ENCODE peak calls at places on chromosomes 4 and X, in four cellular contexts. E, N, O and S are unnamed samples.

GRCh38 chr4:110612631-110613269 is 10.1 kb downstream of the PITX2 start:
- DNase-seq in E (no peak), N (no peak), O (no peak), S (no peak)

GRCh38 chrX:134688839-134689238 is 30.6 kb upstream of the PLAC1 start:
- DNase-seq in O (no peak), N (no peak), E (no peak), S (no peak)

GRCh38 chr4:48129307-48130014 is 4.6 kb downstream of the TXK start:
- DNase-seq in N (peak), E (no peak), O (no peak), S (peak)

GRCh38 chr4:4625488-4625887 is 83.6 kb upstream of the STX18 start:
- DNase-seq in O (no peak), N (no peak), E (no peak), S (no peak)

GRCh38 chr4:159003420-159004253 is 99.2 kb upstream of the RAPGEF2 start:
- DNase-seq in N (no peak), E (no peak), O (no peak), S (no peak)

GRCh38 chrX:53433651-53434639 is at the start of gene HSD17B10:
- DNase-seq in N (peak), E (peak), O (peak), S (peak)

GRCh38 chr4:87188932-87189331 is 31.5 kb downstream of the KLHL8 start:
- DNase-seq in N (no peak), O (no peak), E (no peak), S (no peak)

GRCh38 chr4:22485751-22486150 is 30.1 kb downstream of the ADGRA3 start:
- DNase-seq in E (no peak), N (no peak), O (no peak), S (no peak)

GRCh38 chr4:186643501-186644315 is 79.9 kb downstream of the FAT1 start:
- DNase-seq in N (peak), O (no peak), E (no peak), S (no peak)

GRCh38 chr4:118904418-118904817 is 15.8 kb downstream of the SYNPO2 start:
- DNase-seq in O (no peak), N (no peak), E (no peak), S (no peak)

GRCh38 chr4:169440446-169440845 is 169.7 kb upstream of the SH3RF1 start:
- DNase-seq in E (peak), N (no peak), O (no peak), S (no peak)

GRCh38 chrX:26922278-26922677 is 540.9 kb downstream of the PPP4R3C start:
- DNase-seq in N (no peak), O (no peak), E (no peak), S (no peak)

GRCh38 chrX:115058276-115058675 is 40.9 kb upstream of the IL13RA2 start:
- DNase-seq in O (peak), N (no peak), E (no peak), S (no peak)

GRCh38 chrX:6095469-6095868 is 133.2 kb downstream of the NLGN4X start:
- DNase-seq in E (no peak), N (no peak), O (no peak), S (no peak)

GRCh38 chrX:122596998-122597397 is 587.1 kb upstream of the GRIA3 start:
- DNase-seq in O (no peak), N (no peak), E (no peak), S (no peak)

GRCh38 chrX:113260474-113260873 is 419.8 kb upstream of the AMOT start:
- DNase-seq in E (no peak), O (no peak), N (no peak), S (no peak)

GRCh38 chr4:169270156-169270809 is 473 bp downstream of the SH3RF1 start:
- DNase-seq in N (peak), O (peak), E (peak), S (peak)

GRCh38 chr4:131052646-131053045 is 1956.7 kb downstream of the C4orf33 start:
- DNase-seq in O (no peak), N (no peak), E (no peak), S (no peak)

GRCh38 chr4:71229477-71230257 is 109.2 kb upstream of the SLC4A4 start:
- DNase-seq in N (peak), E (no peak), O (no peak), S (peak)

GRCh38 chrX:130079824-130080406 is 30.4 kb downstream of the ELF4 start:
- DNase-seq in E (peak), N (peak), O (peak), S (peak)

GRCh38 chrX:98956014-98956413 is 1454.1 kb downstream of the PCDH19 start:
- DNase-seq in E (no peak), N (no peak), O (no peak), S (no peak)

GRCh38 chrX:47540754-47541538 is 20.1 kb upstream of the ARAF start:
- DNase-seq in E (peak), N (peak), O (peak), S (peak)

GRCh38 chr4:41204400-41204978 is 9.9 kb downstream of the APBB2 start:
- DNase-seq in O (no peak), E (no peak), N (no peak), S (no peak)

GRCh38 chr4:163495900-163496299 is 1.4 kb downstream of the TMA16 start:
- DNase-seq in E (no peak), N (no peak), O (no peak), S (no peak)
- TF ChIP-seq EP300 in E (no peak), N (no peak), O (no peak), S (no peak)

DNA sequence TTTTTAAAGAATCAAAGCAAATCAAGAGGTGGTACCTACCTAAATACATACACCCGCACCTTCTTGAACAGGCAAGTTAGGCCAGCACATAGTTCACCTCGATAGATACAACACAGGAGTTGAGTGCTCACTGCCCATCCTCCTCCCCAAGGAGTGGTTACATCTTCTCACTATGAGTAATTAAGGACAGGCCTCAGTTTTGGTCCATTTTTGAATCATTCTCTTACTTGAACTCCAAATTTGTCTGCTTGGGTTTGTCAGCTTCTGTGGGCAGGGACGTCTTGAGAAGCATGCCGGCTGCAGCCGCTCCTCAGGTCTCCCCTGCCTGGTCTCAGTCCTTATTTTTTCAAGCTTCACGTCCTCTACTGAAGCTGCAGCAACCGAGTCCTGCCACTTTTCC is 190.6 kb upstream of the RBPJ start:
- DNase-seq in O (no peak), E (no peak), N (no peak), S (no peak)
- TF ChIP-seq EP300 in O (no peak), E (no peak), N (no peak), S (no peak)

DNA sequence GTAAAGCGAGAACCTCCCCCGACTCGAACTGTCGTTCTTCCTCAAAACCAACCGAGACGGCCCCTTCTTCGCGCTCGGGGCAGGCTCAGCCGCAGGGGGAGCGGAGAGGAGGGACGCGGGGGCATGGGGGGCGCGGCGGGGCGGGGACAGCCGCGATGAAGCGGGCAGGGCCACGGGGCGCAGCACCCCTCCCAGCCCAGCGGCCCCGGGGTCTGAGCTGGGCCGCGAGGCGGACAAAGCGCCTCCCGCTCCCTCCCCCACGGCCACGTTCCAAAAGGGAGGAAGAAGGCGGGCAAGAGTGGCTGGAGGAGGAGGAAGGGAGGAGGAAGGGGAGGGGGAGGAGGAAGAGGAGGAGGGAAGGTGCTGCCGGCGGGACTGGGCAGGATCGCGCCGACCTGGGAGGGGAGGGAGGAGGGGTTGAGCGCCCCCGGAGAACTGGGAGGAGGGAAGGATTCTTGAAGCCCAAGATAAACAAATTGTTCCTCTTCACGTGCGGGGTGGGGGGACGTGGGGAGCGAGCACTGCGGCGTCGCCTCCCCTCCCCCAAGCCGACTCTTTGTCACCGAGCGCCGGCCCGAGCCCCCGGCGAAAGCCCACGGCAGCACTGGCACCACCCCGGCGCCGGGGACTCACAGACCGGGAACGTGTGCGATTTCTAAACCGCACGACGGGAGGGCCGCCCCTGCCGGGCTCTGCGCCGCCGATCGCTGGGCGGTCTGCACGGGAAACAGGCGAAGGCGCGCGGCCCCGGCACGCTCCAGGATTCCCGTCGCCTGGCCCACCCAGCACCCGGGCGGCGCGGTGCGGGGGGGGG is 2.9 kb downstream of the MAML3 start:
- DNase-seq in O (peak), E (peak), N (peak), S (peak)
- TF ChIP-seq EP300 in O (peak), E (no peak), N (peak), S (no peak)

GRCh38 chr4:42633605-42634388 is 23.1 kb downstream of the ATP8A1 start:
- DNase-seq in E (no peak), O (no peak), N (no peak), S (no peak)
- TF ChIP-seq EP300 in E (no peak), O (no peak), N (no peak), S (no peak)

DNA sequence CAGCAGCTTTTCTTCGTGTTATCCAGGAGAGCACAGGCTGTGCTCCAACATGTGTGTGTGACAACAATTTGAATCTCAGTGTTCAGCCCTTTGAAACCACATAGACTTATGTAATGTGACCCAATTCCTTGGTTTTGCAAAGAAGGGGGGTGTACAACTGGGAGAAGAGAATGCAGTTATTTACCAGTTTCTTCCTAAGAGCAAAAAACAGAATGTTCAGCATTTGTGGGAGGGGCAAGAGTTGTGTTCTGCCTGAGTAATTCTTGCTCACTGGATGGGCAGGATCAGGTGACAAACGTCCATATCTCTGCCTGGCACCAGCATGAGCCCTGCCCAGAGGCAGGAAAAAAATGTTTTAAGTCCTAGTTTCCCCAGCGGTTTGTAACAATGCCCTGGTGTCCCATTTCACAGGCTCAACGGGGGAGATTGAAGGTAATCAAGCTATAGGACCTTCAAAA is 72.0 kb downstream of the PRPS1 start:
- DNase-seq in E (peak), O (peak), N (no peak), S (no peak)
- TF ChIP-seq EP300 in E (peak), O (no peak), N (no peak), S (no peak)

GRCh38 chrX:30217465-30217864 is 2.1 kb downstream of the MAGEB2 start:
- DNase-seq in O (no peak), N (no peak), E (no peak), S (no peak)
- TF ChIP-seq EP300 in O (no peak), N (no peak), E (no peak), S (no peak)

GRCh38 chrX:13235930-13236329 is 83.9 kb downstream of the ATXN3L start:
- DNase-seq in N (no peak), O (no peak), E (no peak), S (no peak)
- TF ChIP-seq EP300 in N (no peak), O (no peak), E (no peak), S (no peak)

GRCh38 chr4:39365360-39365759 is 802 bp downstream of the RFC1 start:
- DNase-seq in O (no peak), N (no peak), E (no peak), S (no peak)

GRCh38 chr4:39367166-39367565 is 1.0 kb upstream of the RFC1 start:
- DNase-seq in O (no peak), N (no peak), E (no peak), S (no peak)

GRCh38 chr4:39365931-39366771 is at the start of gene RFC1:
- DNase-seq in O (peak), N (peak), E (peak), S (peak)

GRCh38 chr4:39363773-39364393 is 2.3 kb downstream of the RFC1 start:
- DNase-seq in N (no peak), E (no peak), O (no peak), S (no peak)

GRCh38 chr4:39369301-39369700 is 3.1 kb upstream of the RFC1 start:
- DNase-seq in E (no peak), N (no peak), O (no peak), S (no peak)
- TF ChIP-seq EP300 in E (no peak), N (no peak), O (no peak), S (no peak)

DNA sequence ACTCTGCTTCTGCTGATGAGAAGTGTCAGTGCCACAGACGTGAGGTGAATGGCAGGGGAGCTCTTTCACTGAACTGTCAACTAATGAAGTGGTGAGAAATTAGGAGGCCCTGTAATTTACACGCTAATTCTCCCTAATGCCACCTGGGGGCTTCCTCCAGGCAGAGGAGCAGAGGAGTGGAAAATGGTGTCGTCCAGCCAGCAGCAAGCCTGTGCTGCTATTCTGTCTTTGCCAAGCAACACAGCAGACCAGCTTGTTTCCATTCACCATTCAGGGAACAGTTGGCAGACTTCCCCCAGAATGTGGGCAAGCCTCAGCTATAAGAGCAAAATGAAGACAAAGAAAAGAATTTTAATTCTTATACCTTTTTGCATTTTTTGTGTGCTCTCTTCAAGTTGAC is 245.2 kb upstream of the TET2 start:
- DNase-seq in E (no peak), N (no peak), O (no peak), S (no peak)
- TF ChIP-seq EP300 in E (no peak), N (no peak), O (no peak), S (no peak)

GRCh38 chr4:55312491-55313101 is 33.4 kb upstream of the SRD5A3 start:
- DNase-seq in E (peak), O (peak), N (no peak), S (peak)

GRCh38 chr4:55308071-55308470 is 38.0 kb upstream of the SRD5A3 start:
- DNase-seq in N (no peak), O (no peak), E (no peak), S (no peak)

DNA sequence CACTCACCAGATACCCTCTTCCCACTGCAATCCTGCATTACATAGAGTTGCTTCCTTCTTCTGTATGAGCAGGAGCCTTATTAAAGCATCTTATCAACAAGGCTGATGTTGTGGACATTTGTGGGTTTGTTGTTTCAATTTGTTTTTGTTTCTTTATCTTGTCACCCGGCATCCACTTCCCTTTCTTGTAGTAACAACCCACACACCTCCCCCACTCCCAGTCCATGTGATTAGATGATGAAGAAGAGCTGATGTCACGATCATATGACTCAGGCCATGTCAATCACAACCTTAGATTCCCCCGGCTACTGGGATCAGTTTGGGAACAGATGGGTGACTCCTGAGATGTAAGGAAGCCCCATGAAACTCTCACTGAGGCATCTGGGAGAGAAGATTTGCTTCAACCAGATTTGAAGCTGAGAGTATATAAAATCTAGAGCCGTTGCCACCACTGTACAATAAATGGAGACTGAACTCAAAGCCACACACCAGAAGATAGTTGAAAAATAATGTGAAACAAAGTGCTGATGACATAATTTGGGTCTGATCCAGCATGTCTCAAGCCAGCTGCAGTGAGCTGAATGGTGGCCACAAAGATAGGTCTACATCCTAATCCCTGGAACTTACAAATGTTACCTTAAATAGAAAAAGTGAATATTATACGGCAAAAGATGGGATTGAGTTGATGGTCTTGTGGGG is 34.1 kb upstream of the SRD5A3 start:
- DNase-seq in E (peak), N (no peak), O (no peak), S (no peak)
- TF ChIP-seq EP300 in E (no peak), N (no peak), O (no peak), S (no peak)